ENCODE peak calls at places on chromosome 16, in four cellular contexts. D is SHP77, P is lung, Q is prostate gland. S is an unnamed sample.
A peak's percentile ranks its signal among the peaks of the same experiment; 100 is the strongest.

GRCh38 chr16:17320009-17320408 is 150.8 kb downstream of the XYLT1 start:
- DNase-seq in D (no peak), P (no peak), Q (no peak), S (no peak)

GRCh38 chr16:65323655-65324237 is 201.9 kb upstream of the CDH11 start:
- DNase-seq in D (no peak), P (no peak), Q (no peak), S (no peak)

GRCh38 chr16:57412584-57412983 is 8.0 kb downstream of the CCL17 start:
- DNase-seq in D (no peak), P (no peak), Q (no peak), S (no peak)

GRCh38 chr16:79171504-79172240 is 428.9 kb downstream of the MAF start:
- DNase-seq in D (peak; percentile 84), P (no peak), Q (no peak), S (no peak)

GRCh38 chr16:12356622-12357365 is 380.3 kb downstream of the SNX29 start:
- DNase-seq in D (no peak), P (no peak), Q (no peak), S (no peak)

GRCh38 chr16:66935319-66936011 is at the start of gene CES2:
- DNase-seq in D (no peak), P (no peak), Q (peak; percentile 73), S (peak; percentile 83)

GRCh38 chr16:15031179-15031578 is 24.7 kb downstream of the NTAN1 start:
- DNase-seq in D (no peak), P (no peak), Q (no peak), S (no peak)

GRCh38 chr16:30748634-30749445 is 615 bp downstream of the PHKG2 start:
- DNase-seq in D (no peak), P (no peak), Q (no peak), S (peak; percentile 89)

GRCh38 chr16:55955845-55956244 is 80.7 kb upstream of the CES5A start:
- DNase-seq in D (no peak), P (no peak), Q (no peak), S (no peak)

GRCh38 chr16:66856184-66856730 is 12.0 kb downstream of the CA7 start:
- DNase-seq in D (no peak), P (no peak), Q (no peak), S (peak; percentile 15)

GRCh38 chr16:84380405-84380804 is 12.1 kb downstream of the ATP2C2 start:
- DNase-seq in D (no peak), P (no peak), Q (peak; percentile 41), S (peak; percentile 25)

GRCh38 chr16:56671706-56672105 is 2.1 kb downstream of the MT1H start:
- DNase-seq in D (no peak), P (no peak), Q (no peak), S (no peak)

GRCh38 chr16:63473710-63474109 is 1437.5 kb upstream of the CDH8 start:
- DNase-seq in D (no peak), P (no peak), Q (no peak), S (no peak)

GRCh38 chr16:17414916-17415315 is 55.8 kb downstream of the XYLT1 start:
- DNase-seq in D (no peak), P (no peak), Q (no peak), S (no peak)

GRCh38 chr16:4314532-4315184 is 1.2 kb upstream of the GLIS2 start:
- DNase-seq in D (no peak), P (no peak), Q (no peak), S (no peak)

GRCh38 chr16:85028638-85029412 is 1.2 kb downstream of the KIAA0513 start:
- DNase-seq in D (peak; percentile 29), P (no peak), Q (peak; percentile 67), S (peak; percentile 87)

GRCh38 chr16:66382171-66382965 is 15.9 kb downstream of the CDH5 start:
- DNase-seq in D (no peak), P (no peak), Q (no peak), S (peak; percentile 51)

GRCh38 chr16:75193265-75193650 is 13.7 kb downstream of the CTRB2 start:
- DNase-seq in D (no peak), P (no peak), Q (no peak), S (no peak)

GRCh38 chr16:25596194-25596593 is 95.6 kb upstream of the HS3ST4 start:
- DNase-seq in D (no peak), P (no peak), Q (no peak), S (no peak)

GRCh38 chr16:72371307-72372081 is 199.5 kb upstream of the PMFBP1 start:
- DNase-seq in D (peak; percentile 36), P (no peak), Q (no peak), S (no peak)

GRCh38 chr16:22255335-22255734 is 41.9 kb upstream of the POLR3E start:
- DNase-seq in D (no peak), P (no peak), Q (no peak), S (no peak)

GRCh38 chr16:15942901-15943690 is 6.3 kb upstream of the ABCC1 start:
- DNase-seq in D (no peak), P (no peak), Q (no peak), S (no peak)

GRCh38 chr16:64964126-64964540 is 157.7 kb downstream of the CDH11 start:
- DNase-seq in D (no peak), P (no peak), Q (no peak), S (no peak)

GRCh38 chr16:67648764-67649407 is 3.9 kb downstream of the CARMIL2 start:
- DNase-seq in D (no peak), P (no peak), Q (no peak), S (no peak)

GRCh38 chr16:69469807-69470561 is 45.6 kb downstream of the CYB5B start:
- DNase-seq in D (no peak), P (no peak), Q (no peak), S (no peak)

GRCh38 chr16:31880322-31880979 is 6.8 kb downstream of the ZNF267 start:
- DNase-seq in D (no peak), P (no peak), Q (no peak), S (no peak)

GRCh38 chr16:12804395-12804794 is 708 bp upstream of the CPPED1 start:
- DNase-seq in D (no peak), P (no peak), Q (no peak), S (no peak)

GRCh38 chr16:2765462-2766404 is 11.3 kb downstream of the ELOB start:
- DNase-seq in D (no peak), P (no peak), Q (no peak), S (peak; percentile 72)

GRCh38 chr16:12295395-12295794 is 318.9 kb downstream of the SNX29 start:
- DNase-seq in D (no peak), P (no peak), Q (no peak), S (no peak)

GRCh38 chr16:1420540-1421205 is at the start of gene UQCC4:
- DNase-seq in D (peak; percentile 97), P (peak; percentile 99), Q (peak; percentile 99), S (peak; percentile 99)

S was measured in spleen.